ENCODE peak calls at places on chromosomes 4 and X, in eight cellular contexts. One of them, this sample, is unnamed.

GRCh38 chrX:71911023-71911730 is 532 bp downstream of the NHSL2 start:
- DNase-seq in glutamatergic neuron: peak; percentile 57
- DNase-seq in mucosa of descending colon: peak; percentile 19
- DNase-seq in AG10803: no peak
- DNase-seq in osteocyte: no peak
- DNase-seq in tibial nerve: no peak
- DNase-seq in AG09319: no peak
- DNase-seq in uterus: peak; percentile 23
- DNase-seq in this sample: peak; percentile 28

GRCh38 chr4:150140774-150141400 is 62.6 kb downstream of the DCLK2 start:
- DNase-seq in glutamatergic neuron: no peak
- DNase-seq in mucosa of descending colon: no peak
- DNase-seq in AG10803: peak; percentile 72
- DNase-seq in osteocyte: no peak
- DNase-seq in tibial nerve: no peak
- DNase-seq in AG09319: no peak
- DNase-seq in uterus: no peak
- DNase-seq in this sample: no peak

GRCh38 chr4:153367092-153367491 is 22.6 kb downstream of the MND1 start:
- DNase-seq in glutamatergic neuron: no peak
- DNase-seq in mucosa of descending colon: no peak
- DNase-seq in AG10803: no peak
- DNase-seq in osteocyte: no peak
- DNase-seq in tibial nerve: no peak
- DNase-seq in AG09319: no peak
- DNase-seq in uterus: no peak
- DNase-seq in this sample: no peak

GRCh38 chrX:39152106-39152649 is 350.9 kb downstream of the MID1IP1 start:
- DNase-seq in glutamatergic neuron: peak; percentile 77
- DNase-seq in mucosa of descending colon: peak; percentile 60
- DNase-seq in AG10803: no peak
- DNase-seq in osteocyte: no peak
- DNase-seq in tibial nerve: no peak
- DNase-seq in AG09319: no peak
- DNase-seq in uterus: no peak
- DNase-seq in this sample: no peak

GRCh38 chr4:46931981-46932380 is 22.9 kb upstream of the COX7B2 start:
- DNase-seq in glutamatergic neuron: peak; percentile 49
- DNase-seq in mucosa of descending colon: no peak
- DNase-seq in AG10803: no peak
- DNase-seq in osteocyte: no peak
- DNase-seq in tibial nerve: peak; percentile 6
- DNase-seq in AG09319: no peak
- DNase-seq in uterus: no peak
- DNase-seq in this sample: no peak

GRCh38 chr4:152009046-152009445 is 248.2 kb upstream of the GATB start:
- DNase-seq in glutamatergic neuron: no peak
- DNase-seq in mucosa of descending colon: no peak
- DNase-seq in AG10803: no peak
- DNase-seq in osteocyte: no peak
- DNase-seq in tibial nerve: no peak
- DNase-seq in AG09319: no peak
- DNase-seq in uterus: no peak
- DNase-seq in this sample: no peak

GRCh38 chr4:73589887-73590801 is 30.1 kb downstream of the RASSF6 start:
- DNase-seq in glutamatergic neuron: no peak
- DNase-seq in mucosa of descending colon: no peak
- DNase-seq in AG10803: no peak
- DNase-seq in osteocyte: no peak
- DNase-seq in tibial nerve: no peak
- DNase-seq in AG09319: no peak
- DNase-seq in uterus: no peak
- DNase-seq in this sample: no peak

GRCh38 chr4:3177905-3178304 is 71.1 kb upstream of the MSANTD1 start:
- DNase-seq in glutamatergic neuron: no peak
- DNase-seq in mucosa of descending colon: no peak
- DNase-seq in AG10803: no peak
- DNase-seq in osteocyte: peak; percentile 10
- DNase-seq in tibial nerve: no peak
- DNase-seq in AG09319: no peak
- DNase-seq in uterus: no peak
- DNase-seq in this sample: no peak

GRCh38 chr4:108361886-108362285 is 193.2 kb upstream of the LEF1 start:
- DNase-seq in glutamatergic neuron: no peak
- DNase-seq in mucosa of descending colon: no peak
- DNase-seq in AG10803: no peak
- DNase-seq in osteocyte: no peak
- DNase-seq in tibial nerve: no peak
- DNase-seq in AG09319: no peak
- DNase-seq in uterus: no peak
- DNase-seq in this sample: no peak

GRCh38 chr4:153684182-153685073 is at the start of gene TLR2:
- DNase-seq in glutamatergic neuron: peak; percentile 44
- DNase-seq in mucosa of descending colon: peak; percentile 82
- DNase-seq in AG10803: no peak
- DNase-seq in osteocyte: no peak
- DNase-seq in tibial nerve: peak; percentile 25
- DNase-seq in AG09319: no peak
- DNase-seq in uterus: peak; percentile 30
- DNase-seq in this sample: peak; percentile 30

GRCh38 chr4:76272582-76272981 is 21.1 kb downstream of the FAM47E start:
- DNase-seq in glutamatergic neuron: no peak
- DNase-seq in mucosa of descending colon: no peak
- DNase-seq in AG10803: no peak
- DNase-seq in osteocyte: no peak
- DNase-seq in tibial nerve: no peak
- DNase-seq in AG09319: no peak
- DNase-seq in uterus: no peak
- DNase-seq in this sample: no peak
- TF ChIP-seq CTCF in glutamatergic neuron: no peak
- TF ChIP-seq CTCF in mucosa of descending colon: no peak
- TF ChIP-seq CTCF in AG10803: no peak
- TF ChIP-seq CTCF in osteocyte: no peak
- TF ChIP-seq CTCF in tibial nerve: no peak
- TF ChIP-seq CTCF in AG09319: no peak
- TF ChIP-seq CTCF in uterus: no peak
- TF ChIP-seq CTCF in this sample: no peak

DNA sequence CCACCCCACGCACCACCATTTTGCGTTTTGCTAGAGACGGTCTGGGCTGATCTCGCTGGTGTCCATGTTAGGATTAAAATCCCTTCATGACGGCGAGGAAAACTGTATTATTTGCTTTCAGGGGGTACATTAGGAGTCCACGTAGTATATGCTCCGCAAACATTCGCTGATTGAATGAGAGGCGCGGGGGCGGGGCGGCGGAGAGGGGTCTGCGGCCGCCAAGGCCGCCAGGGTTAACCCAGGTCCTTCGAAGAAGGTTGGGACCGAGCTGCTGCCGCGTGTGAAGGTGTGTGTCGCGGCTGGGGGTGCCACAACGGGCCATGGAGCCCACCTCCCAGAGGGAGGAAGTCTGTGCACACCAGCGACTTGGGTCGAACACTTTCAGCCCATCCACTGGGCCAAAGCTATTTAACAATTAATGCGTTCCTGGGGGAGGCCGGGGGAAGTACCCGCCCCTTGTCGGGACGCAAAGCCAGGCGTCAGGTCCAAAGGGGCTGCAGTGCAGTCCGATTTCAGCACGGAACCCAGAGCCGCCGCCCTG is 6.4 kb upstream of the PITX2 start:
- DNase-seq in glutamatergic neuron: no peak
- DNase-seq in mucosa of descending colon: no peak
- DNase-seq in AG10803: no peak
- DNase-seq in osteocyte: no peak
- DNase-seq in tibial nerve: no peak
- DNase-seq in AG09319: no peak
- DNase-seq in uterus: no peak
- DNase-seq in this sample: no peak
- TF ChIP-seq CTCF in glutamatergic neuron: no peak
- TF ChIP-seq CTCF in mucosa of descending colon: no peak
- TF ChIP-seq CTCF in AG10803: no peak
- TF ChIP-seq CTCF in osteocyte: no peak
- TF ChIP-seq CTCF in tibial nerve: no peak
- TF ChIP-seq CTCF in AG09319: no peak
- TF ChIP-seq CTCF in uterus: no peak
- TF ChIP-seq CTCF in this sample: no peak

DNA sequence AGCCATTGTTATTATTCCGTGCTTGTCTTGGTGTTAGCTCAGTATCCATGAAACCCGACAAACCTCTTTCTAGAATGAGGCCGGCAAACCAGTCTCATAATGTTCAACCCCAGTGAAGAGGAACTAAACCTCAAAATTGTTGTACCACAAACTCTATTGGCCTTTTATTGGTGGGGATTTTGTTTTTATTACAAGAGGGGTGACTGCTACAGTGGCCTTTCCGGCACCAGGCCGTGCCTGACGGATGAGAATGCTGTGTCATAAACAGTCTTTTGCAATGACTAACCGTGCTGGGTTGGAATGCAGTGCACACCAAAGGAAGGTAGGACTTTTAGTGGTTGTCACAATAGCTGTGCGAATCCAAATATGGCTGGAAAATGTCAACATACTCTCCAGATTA is 60.8 kb downstream of the SHROOM2 start:
- DNase-seq in glutamatergic neuron: no peak
- DNase-seq in mucosa of descending colon: peak; percentile 31
- DNase-seq in AG10803: peak; percentile 37
- DNase-seq in osteocyte: no peak
- DNase-seq in tibial nerve: no peak
- DNase-seq in AG09319: no peak
- DNase-seq in uterus: no peak
- DNase-seq in this sample: no peak
- TF ChIP-seq CTCF in glutamatergic neuron: no peak
- TF ChIP-seq CTCF in mucosa of descending colon: no peak
- TF ChIP-seq CTCF in AG10803: no peak
- TF ChIP-seq CTCF in osteocyte: no peak
- TF ChIP-seq CTCF in tibial nerve: no peak
- TF ChIP-seq CTCF in AG09319: no peak
- TF ChIP-seq CTCF in uterus: no peak
- TF ChIP-seq CTCF in this sample: no peak

GRCh38 chrX:27619459-27619858 is 29.3 kb downstream of the DCAF8L2 start:
- DNase-seq in glutamatergic neuron: no peak
- DNase-seq in mucosa of descending colon: no peak
- DNase-seq in AG10803: no peak
- DNase-seq in osteocyte: no peak
- DNase-seq in tibial nerve: no peak
- DNase-seq in AG09319: no peak
- DNase-seq in uterus: no peak
- DNase-seq in this sample: no peak

GRCh38 chrX:27622883-27623282 is 32.7 kb downstream of the DCAF8L2 start:
- DNase-seq in glutamatergic neuron: no peak
- DNase-seq in mucosa of descending colon: no peak
- DNase-seq in AG10803: no peak
- DNase-seq in osteocyte: no peak
- DNase-seq in tibial nerve: no peak
- DNase-seq in AG09319: no peak
- DNase-seq in uterus: no peak
- DNase-seq in this sample: no peak

GRCh38 chrX:27619975-27620374 is 29.8 kb downstream of the DCAF8L2 start:
- DNase-seq in glutamatergic neuron: no peak
- DNase-seq in mucosa of descending colon: no peak
- DNase-seq in AG10803: no peak
- DNase-seq in osteocyte: no peak
- DNase-seq in tibial nerve: no peak
- DNase-seq in AG09319: no peak
- DNase-seq in uterus: no peak
- DNase-seq in this sample: no peak
- TF ChIP-seq CTCF in glutamatergic neuron: peak; percentile 43
- TF ChIP-seq CTCF in mucosa of descending colon: no peak
- TF ChIP-seq CTCF in AG10803: peak; percentile 12
- TF ChIP-seq CTCF in osteocyte: peak; percentile 49
- TF ChIP-seq CTCF in tibial nerve: peak; percentile 16
- TF ChIP-seq CTCF in AG09319: peak; percentile 29
- TF ChIP-seq CTCF in uterus: no peak
- TF ChIP-seq CTCF in this sample: no peak

DNA sequence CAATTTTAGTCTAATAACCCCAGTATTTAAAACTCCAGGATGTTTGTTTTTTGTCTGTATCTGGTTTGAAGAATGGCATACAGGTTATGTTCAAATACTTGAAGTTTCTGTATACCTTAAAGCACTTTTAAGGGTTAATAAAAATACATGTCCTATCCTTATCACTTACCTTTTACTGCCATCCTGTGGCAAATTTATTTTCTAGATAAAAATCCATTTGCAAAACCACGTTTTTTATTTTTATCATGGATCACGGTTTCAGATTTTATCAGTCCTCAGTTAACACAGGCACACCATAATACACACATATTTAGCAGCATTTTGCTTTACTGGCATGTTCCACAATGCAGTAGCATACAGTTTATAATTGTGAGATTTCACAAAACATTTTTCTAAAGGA is 113.3 kb upstream of the H2AZ1 start:
- DNase-seq in glutamatergic neuron: no peak
- DNase-seq in mucosa of descending colon: no peak
- DNase-seq in AG10803: no peak
- DNase-seq in osteocyte: no peak
- DNase-seq in tibial nerve: no peak
- DNase-seq in AG09319: no peak
- DNase-seq in uterus: no peak
- DNase-seq in this sample: no peak
- TF ChIP-seq CTCF in glutamatergic neuron: no peak
- TF ChIP-seq CTCF in mucosa of descending colon: no peak
- TF ChIP-seq CTCF in AG10803: no peak
- TF ChIP-seq CTCF in osteocyte: no peak
- TF ChIP-seq CTCF in tibial nerve: no peak
- TF ChIP-seq CTCF in AG09319: no peak
- TF ChIP-seq CTCF in uterus: no peak
- TF ChIP-seq CTCF in this sample: no peak

GRCh38 chr4:77415689-77416088 is 189.9 kb upstream of the CXCL13 start:
- DNase-seq in glutamatergic neuron: no peak
- DNase-seq in mucosa of descending colon: no peak
- DNase-seq in AG10803: no peak
- DNase-seq in osteocyte: no peak
- DNase-seq in tibial nerve: no peak
- DNase-seq in AG09319: no peak
- DNase-seq in uterus: no peak
- DNase-seq in this sample: no peak

GRCh38 chr4:77418333-77418732 is 187.3 kb upstream of the CXCL13 start:
- DNase-seq in glutamatergic neuron: no peak
- DNase-seq in mucosa of descending colon: no peak
- DNase-seq in AG10803: peak; percentile 6
- DNase-seq in osteocyte: no peak
- DNase-seq in tibial nerve: no peak
- DNase-seq in AG09319: no peak
- DNase-seq in uterus: no peak
- DNase-seq in this sample: no peak
- TF ChIP-seq CTCF in glutamatergic neuron: no peak
- TF ChIP-seq CTCF in mucosa of descending colon: no peak
- TF ChIP-seq CTCF in AG10803: peak; percentile 18
- TF ChIP-seq CTCF in osteocyte: peak; percentile 16
- TF ChIP-seq CTCF in tibial nerve: no peak
- TF ChIP-seq CTCF in AG09319: peak; percentile 6
- TF ChIP-seq CTCF in uterus: no peak
- TF ChIP-seq CTCF in this sample: no peak

DNA sequence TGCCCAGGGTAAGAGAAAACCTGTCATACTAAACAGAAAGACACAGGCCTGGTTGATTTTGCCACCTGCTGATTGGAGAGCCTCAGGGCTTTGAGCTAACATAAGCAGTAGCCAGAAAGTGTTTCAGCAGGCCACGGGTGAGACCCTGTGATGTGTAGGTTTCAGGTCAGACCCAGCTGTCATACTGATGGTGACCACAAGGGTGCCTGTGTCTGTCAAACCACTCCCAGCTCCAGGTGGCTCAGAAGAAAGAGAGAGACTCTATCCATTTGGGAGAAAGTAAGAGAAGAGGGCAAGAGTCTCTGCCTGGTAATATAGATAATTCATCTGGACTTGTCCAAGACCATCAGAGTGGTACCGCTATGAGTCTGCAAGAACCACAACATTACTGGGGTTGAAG is 72.8 kb upstream of the NLRP2B start:
- DNase-seq in glutamatergic neuron: peak; percentile 16
- DNase-seq in mucosa of descending colon: no peak
- DNase-seq in AG10803: no peak
- DNase-seq in osteocyte: no peak
- DNase-seq in tibial nerve: no peak
- DNase-seq in AG09319: no peak
- DNase-seq in uterus: no peak
- DNase-seq in this sample: no peak
- TF ChIP-seq CTCF in glutamatergic neuron: no peak
- TF ChIP-seq CTCF in mucosa of descending colon: no peak
- TF ChIP-seq CTCF in AG10803: no peak
- TF ChIP-seq CTCF in osteocyte: no peak
- TF ChIP-seq CTCF in tibial nerve: no peak
- TF ChIP-seq CTCF in AG09319: no peak
- TF ChIP-seq CTCF in uterus: no peak
- TF ChIP-seq CTCF in this sample: no peak

This sample was measured in CD8-positive, alpha-beta T cell.